ENCODE peak calls at places on chromosomes 11 and 22, in four cellular contexts. T is nucleus accumbens, U is GM13976, A is right lobe of liver. J is an unnamed sample.

GRCh38 chr11:330694-331314 is 10.1 kb upstream of the IFITM3 start:
- DNase-seq in T (no peak), A (no peak), U (no peak), J (no peak)

GRCh38 chr11:32109138-32109537 is 18.3 kb downstream of the RCN1 start:
- DNase-seq in U (no peak), A (no peak), T (no peak), J (no peak)

GRCh38 chr11:111935331-111936044 is 1.7 kb upstream of the DIXDC1 start:
- DNase-seq in A (no peak), T (no peak), U (no peak), J (no peak)

GRCh38 chr11:85628771-85629341 is 463 bp downstream of the TMEM126B start:
- DNase-seq in A (no peak), U (no peak), T (no peak), J (no peak)

GRCh38 chr11:73239111-73239521 is 21.0 kb downstream of the P2RY2 start:
- DNase-seq in A (peak; percentile 4), U (no peak), T (no peak), J (no peak)

GRCh38 chr11:62694455-62695167 is 5.3 kb upstream of the LRRN4CL start:
- DNase-seq in U (peak; percentile 84), T (peak; percentile 49), A (peak; percentile 77), J (peak; percentile 40)

GRCh38 chr11:78351979-78352731 is 65.5 kb downstream of the GAB2 start:
- DNase-seq in T (no peak), U (no peak), A (no peak), J (no peak)

GRCh38 chr22:43895986-43896645 is 4.3 kb upstream of the PNPLA5 start:
- DNase-seq in A (no peak), T (no peak), U (no peak), J (no peak)

GRCh38 chr11:44615913-44616806 is 50.7 kb downstream of the CD82 start:
- DNase-seq in U (no peak), T (no peak), A (peak; percentile 47), J (no peak)

GRCh38 chr11:44894217-44894617 is 56.5 kb downstream of the TP53I11 start:
- DNase-seq in T (peak; percentile 52), U (peak; percentile 86), A (peak; percentile 50), J (peak; percentile 46)

GRCh38 chr22:47176573-47177333 is 414.3 kb downstream of the TBC1D22A start:
- DNase-seq in A (peak; percentile 11), U (no peak), T (no peak), J (no peak)

J was measured in hypothalamus.